ENCODE peak calls at places on chromosome 14, in four cellular contexts. H is kidney epithelial cell, M is A549, E is endothelial cell. K is an unnamed sample.

GRCh38 chr14:50944647-50945413 is 547 bp upstream of the PYGL start:
- DNase-seq in H (no peak), E (peak), M (peak), K (peak)

GRCh38 chr14:54683882-54684794 is 117.2 kb downstream of the SAMD4A start:
- DNase-seq in E (no peak), M (no peak), H (no peak), K (no peak)

GRCh38 chr14:69320581-69321365 is 60.8 kb downstream of the GALNT16 start:
- DNase-seq in E (no peak), M (no peak), H (no peak), K (no peak)

GRCh38 chr14:31043379-31043778 is 17.2 kb upstream of the STRN3 start:
- DNase-seq in M (no peak), E (no peak), H (no peak), K (no peak)

GRCh38 chr14:24206260-24207103 is 986 bp downstream of the TSSK4 start:
- DNase-seq in M (no peak), E (no peak), H (no peak), K (no peak)

GRCh38 chr14:34063470-34064164 is 112.7 kb upstream of the EGLN3 start:
- DNase-seq in E (no peak), M (peak), H (no peak), K (no peak)

GRCh38 chr14:27712364-27712763 is 1054.2 kb upstream of the FOXG1 start:
- DNase-seq in E (no peak), H (no peak), M (no peak), K (no peak)

GRCh38 chr14:55536208-55536708 is 43.7 kb upstream of the KTN1 start:
- DNase-seq in M (no peak), E (no peak), H (no peak), K (no peak)

GRCh38 chr14:58315606-58316005 is 17.3 kb downstream of the ARID4A start:
- DNase-seq in E (no peak), M (no peak), H (no peak), K (no peak)

GRCh38 chr14:65860956-65861631 is 448.6 kb downstream of the FUT8 start:
- DNase-seq in M (no peak), H (no peak), E (no peak), K (no peak)

GRCh38 chr14:96091149-96091693 is 52.1 kb downstream of the C14orf132 start:
- DNase-seq in M (no peak), E (no peak), H (no peak), K (no peak)

GRCh38 chr14:91380610-91381371 is 36.8 kb downstream of the CCDC88C start:
- DNase-seq in H (no peak), E (no peak), M (no peak), K (no peak)

GRCh38 chr14:23398348-23398747 is 9.7 kb downstream of the MYH6 start:
- DNase-seq in E (no peak), M (no peak), H (no peak), K (no peak)

GRCh38 chr14:102939820-102940561 is 17.5 kb downstream of the AMN start:
- DNase-seq in H (no peak), M (no peak), E (no peak), K (no peak)

GRCh38 chr14:88507208-88507607 is 47.6 kb downstream of the PTPN21 start:
- DNase-seq in E (no peak), M (no peak), H (no peak), K (no peak)

GRCh38 chr14:50875359-50876090 is 3.7 kb downstream of the ABHD12B start:
- DNase-seq in M (no peak), E (no peak), H (peak), K (no peak)

GRCh38 chr14:74442757-74443156 is 16.7 kb upstream of the SYNDIG1L start:
- DNase-seq in E (no peak), H (no peak), M (no peak), K (no peak)

GRCh38 chr14:71248204-71248603 is 340.9 kb downstream of the PCNX1 start:
- DNase-seq in M (no peak), E (no peak), H (no peak), K (no peak)

GRCh38 chr14:68863610-68864300 is 70.9 kb upstream of the ZFP36L1 start:
- DNase-seq in E (no peak), M (no peak), H (no peak), K (no peak)

GRCh38 chr14:61102549-61103466 is 121.8 kb downstream of the SLC38A6 start:
- DNase-seq in E (no peak), H (no peak), M (no peak), K (no peak)

GRCh38 chr14:91971188-91971778 is 23.8 kb upstream of the FBLN5 start:
- DNase-seq in E (no peak), H (no peak), M (no peak), K (no peak)

GRCh38 chr14:71403673-71404072 is 496.4 kb downstream of the PCNX1 start:
- DNase-seq in H (no peak), M (no peak), E (peak), K (no peak)

GRCh38 chr14:62602712-62603111 is 442.5 kb downstream of the KCNH5 start:
- DNase-seq in E (no peak), H (no peak), M (no peak), K (no peak)

GRCh38 chr14:97978336-97978735 is 1181.2 kb downstream of the VRK1 start:
- DNase-seq in M (peak), H (peak), E (peak), K (peak)

GRCh38 chr14:106062502-106063272 is 536.3 kb downstream of the TMEM121 start:
- DNase-seq in H (no peak), M (no peak), E (no peak), K (no peak)

GRCh38 chr14:90740081-90740480 is 76.1 kb downstream of the TTC7B start:
- DNase-seq in H (no peak), M (no peak), E (no peak), K (no peak)

GRCh38 chr14:54590481-54590880 is 23.6 kb downstream of the SAMD4A start:
- DNase-seq in M (no peak), H (no peak), E (no peak), K (no peak)

GRCh38 chr14:67683821-67684220 is 9.4 kb upstream of the VTI1B start:
- DNase-seq in H (no peak), M (no peak), E (no peak), K (no peak)

GRCh38 chr14:58942516-58942915 is 246.0 kb upstream of the DAAM1 start:
- DNase-seq in E (no peak), H (no peak), M (no peak), K (no peak)

GRCh38 chr14:92144708-92145107 is 22.9 kb downstream of the CPSF2 start:
- DNase-seq in H (no peak), E (no peak), M (no peak), K (no peak)

GRCh38 chr14:22334275-22334577 is 254.8 kb downstream of the DAD1 start:
- DNase-seq in M (no peak), E (no peak), H (no peak), K (no peak)

GRCh38 chr14:61337893-61338292 is 16.5 kb downstream of the PRKCH start:
- DNase-seq in M (no peak), E (no peak), H (no peak), K (no peak)

GRCh38 chr14:64773046-64773445 is 68.8 kb downstream of the PLEKHG3 start:
- DNase-seq in H (no peak), E (no peak), M (no peak), K (no peak)

GRCh38 chr14:68285421-68286179 is 466.0 kb downstream of the RAD51B start:
- DNase-seq in H (no peak), M (no peak), E (no peak), K (no peak)

GRCh38 chr14:50260072-50260471 is 28.7 kb upstream of the SOS2 start:
- DNase-seq in E (no peak), M (no peak), H (no peak), K (no peak)

GRCh38 chr14:101736585-101736984 is 24.9 kb upstream of the PPP2R5C start:
- DNase-seq in H (no peak), M (no peak), E (no peak), K (no peak)

GRCh38 chr14:105019861-105020814 is 745 bp downstream of the CDCA4 start:
- DNase-seq in E (peak), M (no peak), H (no peak), K (no peak)